ENCODE peak calls at places on chromosomes 13 and 19, in six cellular contexts. One of them, this sample, is unnamed. For H3K79me1 and H3K4me1, the result is how much of the 10 kb centered on the place peaks cover.

GRCh38 chr13:114105351-114106225 is 26.8 kb downstream of the RASA3 start:
- DNase-seq in mesendoderm: no peak
- DNase-seq in mesenchymal stem cell: peak
- DNase-seq in H9: no peak
- DNase-seq in H1: no peak
- DNase-seq in IMR-90: no peak
- DNase-seq in this sample: no peak

GRCh38 chr19:16463991-16464575 is 7.7 kb downstream of the EPS15L1 start:
- DNase-seq in mesendoderm: peak
- DNase-seq in H9: no peak
- DNase-seq in IMR-90: peak
- DNase-seq in mesenchymal stem cell: peak
- DNase-seq in H1: no peak
- DNase-seq in this sample: no peak

GRCh38 chr19:49327878-49328544 is 3.0 kb upstream of the SLC6A16 start:
- DNase-seq in H9: peak
- DNase-seq in H1: no peak
- DNase-seq in mesenchymal stem cell: peak
- DNase-seq in IMR-90: peak
- DNase-seq in mesendoderm: peak
- DNase-seq in this sample: no peak

GRCh38 chr19:50657222-50657669 is 8.0 kb downstream of the C19orf81 start:
- DNase-seq in IMR-90: no peak
- DNase-seq in mesendoderm: no peak
- DNase-seq in H1: no peak
- DNase-seq in H9: no peak
- DNase-seq in mesenchymal stem cell: no peak
- DNase-seq in this sample: no peak

GRCh38 chr19:45958320-45958719 is 15.3 kb downstream of the NOVA2 start:
- DNase-seq in H9: no peak
- DNase-seq in mesenchymal stem cell: no peak
- DNase-seq in mesendoderm: no peak
- DNase-seq in H1: no peak
- DNase-seq in IMR-90: no peak
- DNase-seq in this sample: no peak

GRCh38 chr19:32406161-32407003 is 812 bp downstream of the DPY19L3 start:
- DNase-seq in H9: no peak
- DNase-seq in IMR-90: no peak
- DNase-seq in H1: no peak
- DNase-seq in mesenchymal stem cell: peak
- DNase-seq in mesendoderm: no peak
- DNase-seq in this sample: no peak

GRCh38 chr13:41455725-41456419 is 1.5 kb upstream of the RGCC start:
- DNase-seq in mesenchymal stem cell: no peak
- DNase-seq in IMR-90: no peak
- DNase-seq in H1: no peak
- DNase-seq in H9: no peak
- DNase-seq in mesendoderm: peak
- DNase-seq in this sample: no peak

GRCh38 chr19:18020212-18021067 is 12.5 kb downstream of the ARRDC2 start:
- DNase-seq in mesendoderm: no peak
- DNase-seq in H9: no peak
- DNase-seq in mesenchymal stem cell: peak
- DNase-seq in IMR-90: peak
- DNase-seq in H1: no peak
- DNase-seq in this sample: no peak

GRCh38 chr19:49921871-49922755 is 6.9 kb upstream of the ATF5 start:
- DNase-seq in mesenchymal stem cell: peak
- DNase-seq in mesendoderm: no peak
- DNase-seq in IMR-90: peak
- DNase-seq in H1: no peak
- DNase-seq in H9: no peak
- DNase-seq in this sample: no peak

GRCh38 chr13:108968566-108968965 is 339.2 kb downstream of the MYO16 start:
- DNase-seq in H9: no peak
- DNase-seq in IMR-90: no peak
- DNase-seq in mesendoderm: no peak
- DNase-seq in H1: no peak
- DNase-seq in mesenchymal stem cell: no peak
- DNase-seq in this sample: no peak

GRCh38 chr19:38838208-38838985 is 6.8 kb upstream of the ECH1 start:
- DNase-seq in IMR-90: no peak
- DNase-seq in H9: no peak
- DNase-seq in mesenchymal stem cell: no peak
- DNase-seq in H1: no peak
- DNase-seq in mesendoderm: peak
- DNase-seq in this sample: no peak

GRCh38 chr19:49427855-49428546 is 2.8 kb downstream of the GFY start:
- DNase-seq in mesenchymal stem cell: no peak
- DNase-seq in IMR-90: no peak
- DNase-seq in H1: no peak
- DNase-seq in H9: peak
- DNase-seq in mesendoderm: peak
- DNase-seq in this sample: no peak

GRCh38 chr13:19185086-19185864 is 3.7 kb upstream of the TUBA3C start:
- DNase-seq in H9: no peak
- DNase-seq in H1: no peak
- DNase-seq in mesenchymal stem cell: no peak
- DNase-seq in IMR-90: no peak
- DNase-seq in mesendoderm: no peak
- DNase-seq in this sample: no peak

GRCh38 chr19:38135150-38135998 is 88.6 kb downstream of the DPF1 start:
- DNase-seq in mesendoderm: no peak
- DNase-seq in mesenchymal stem cell: no peak
- DNase-seq in H9: no peak
- DNase-seq in IMR-90: peak
- DNase-seq in H1: no peak
- DNase-seq in this sample: peak

GRCh38 chr13:98482476-98483444 is 94.1 kb downstream of the STK24 start:
- DNase-seq in mesenchymal stem cell: peak
- DNase-seq in H1: no peak
- DNase-seq in H9: no peak
- DNase-seq in IMR-90: peak
- DNase-seq in mesendoderm: peak
- DNase-seq in this sample: no peak

GRCh38 chr13:20891768-20892167 is 10.8 kb downstream of the XPO4 start:
- DNase-seq in H1: no peak
- DNase-seq in IMR-90: no peak
- DNase-seq in H9: no peak
- DNase-seq in mesendoderm: no peak
- DNase-seq in mesenchymal stem cell: no peak
- DNase-seq in this sample: no peak

GRCh38 chr19:20279516-20279915 is 112.5 kb downstream of the ZNF486 start:
- DNase-seq in H1: no peak
- DNase-seq in mesenchymal stem cell: no peak
- DNase-seq in IMR-90: no peak
- DNase-seq in H9: no peak
- DNase-seq in mesendoderm: no peak
- DNase-seq in this sample: no peak

GRCh38 chr13:71865858-71866172 is 1.2 kb downstream of the DACH1 start:
- DNase-seq in IMR-90: no peak
- DNase-seq in H9: peak
- DNase-seq in H1: no peak
- DNase-seq in mesendoderm: peak
- DNase-seq in mesenchymal stem cell: peak
- DNase-seq in this sample: no peak

GRCh38 chr13:111126509-111126908 is 11.4 kb downstream of the ARHGEF7 start:
- DNase-seq in mesendoderm: no peak
- DNase-seq in mesenchymal stem cell: no peak
- DNase-seq in IMR-90: no peak
- DNase-seq in H1: no peak
- DNase-seq in H9: no peak
- DNase-seq in this sample: no peak

GRCh38 chr13:112888238-112889111 is 80.5 kb upstream of the MCF2L start:
- DNase-seq in IMR-90: no peak
- DNase-seq in H1: no peak
- DNase-seq in H9: no peak
- DNase-seq in mesenchymal stem cell: no peak
- DNase-seq in mesendoderm: no peak
- DNase-seq in this sample: no peak

GRCh38 chr13:33227927-33228644 is 57.5 kb downstream of the STARD13 start:
- DNase-seq in IMR-90: no peak
- DNase-seq in mesenchymal stem cell: peak
- DNase-seq in H1: no peak
- DNase-seq in mesendoderm: no peak
- DNase-seq in H9: no peak
- DNase-seq in this sample: no peak

GRCh38 chr13:36981156-36981743 is 17.9 kb downstream of the ALG5 start:
- DNase-seq in mesendoderm: peak
- DNase-seq in mesenchymal stem cell: peak
- DNase-seq in H9: no peak
- DNase-seq in H1: no peak
- DNase-seq in IMR-90: peak
- DNase-seq in this sample: no peak

GRCh38 chr19:35509018-35509652 is 4.3 kb downstream of the DMKN start:
- DNase-seq in mesenchymal stem cell: no peak
- DNase-seq in H9: peak
- DNase-seq in IMR-90: no peak
- DNase-seq in mesendoderm: peak
- DNase-seq in H1: no peak
- DNase-seq in this sample: no peak

DNA sequence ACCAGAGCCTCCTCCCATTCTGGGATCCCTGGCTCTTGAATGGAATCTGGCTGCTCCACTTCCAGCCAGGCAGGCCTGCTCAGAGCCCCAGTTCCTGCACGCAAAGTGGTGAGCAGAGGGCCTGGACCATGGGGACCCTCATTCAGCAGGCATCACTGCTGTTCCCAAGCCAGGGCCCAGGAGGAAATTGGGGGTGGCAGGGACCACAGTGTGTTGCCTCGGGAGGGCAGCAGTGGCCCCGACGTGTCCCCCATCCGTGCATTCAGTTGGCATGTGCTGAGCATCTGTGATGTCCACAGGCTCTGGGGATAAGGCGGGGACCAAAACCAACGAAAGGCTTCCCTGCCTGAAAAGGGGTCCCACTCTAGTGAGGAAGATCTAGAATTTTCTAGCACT is 11.2 kb downstream of the CCDC97 start:
- DNase-seq in H1: no peak
- DNase-seq in mesendoderm: no peak
- DNase-seq in IMR-90: no peak
- DNase-seq in H9: no peak
- DNase-seq in mesenchymal stem cell: no peak
- DNase-seq in this sample: no peak
- H3K79me1 ChIP-seq in H1: under half
- H3K79me1 ChIP-seq in mesendoderm: under half
- H3K79me1 ChIP-seq in IMR-90: under half
- H3K79me1 ChIP-seq in H9: under half
- H3K79me1 ChIP-seq in mesenchymal stem cell: under half
- H3K79me1 ChIP-seq in this sample: under half

GRCh38 chr13:29593605-29594297 is 1.7 kb downstream of the SLC7A1 start:
- DNase-seq in H1: no peak
- DNase-seq in mesendoderm: no peak
- DNase-seq in H9: no peak
- DNase-seq in IMR-90: no peak
- DNase-seq in mesenchymal stem cell: no peak
- DNase-seq in this sample: no peak

GRCh38 chr13:29595380-29596063 is at the start of gene SLC7A1:
- DNase-seq in H1: peak
- DNase-seq in mesendoderm: peak
- DNase-seq in H9: peak
- DNase-seq in IMR-90: peak
- DNase-seq in mesenchymal stem cell: peak
- DNase-seq in this sample: peak

GRCh38 chr13:29594710-29595379 is 643 bp downstream of the SLC7A1 start:
- DNase-seq in H9: no peak
- DNase-seq in H1: no peak
- DNase-seq in mesendoderm: peak
- DNase-seq in IMR-90: peak
- DNase-seq in mesenchymal stem cell: peak
- DNase-seq in this sample: peak

GRCh38 chr13:29596064-29596418 is 553 bp upstream of the SLC7A1 start:
- DNase-seq in IMR-90: no peak
- DNase-seq in mesenchymal stem cell: no peak
- DNase-seq in H9: no peak
- DNase-seq in mesendoderm: no peak
- DNase-seq in H1: no peak
- DNase-seq in this sample: no peak

GRCh38 chr13:29594310-29594709 is 1.2 kb downstream of the SLC7A1 start:
- DNase-seq in H9: no peak
- DNase-seq in IMR-90: peak
- DNase-seq in mesendoderm: peak
- DNase-seq in H1: no peak
- DNase-seq in mesenchymal stem cell: peak
- DNase-seq in this sample: peak
- H3K9ac ChIP-seq in H9: peak
- H3K9ac ChIP-seq in IMR-90: peak
- H3K9ac ChIP-seq in mesendoderm: peak
- H3K9ac ChIP-seq in H1: peak
- H3K9ac ChIP-seq in mesenchymal stem cell: peak
- H3K9ac ChIP-seq in this sample: peak

DNA sequence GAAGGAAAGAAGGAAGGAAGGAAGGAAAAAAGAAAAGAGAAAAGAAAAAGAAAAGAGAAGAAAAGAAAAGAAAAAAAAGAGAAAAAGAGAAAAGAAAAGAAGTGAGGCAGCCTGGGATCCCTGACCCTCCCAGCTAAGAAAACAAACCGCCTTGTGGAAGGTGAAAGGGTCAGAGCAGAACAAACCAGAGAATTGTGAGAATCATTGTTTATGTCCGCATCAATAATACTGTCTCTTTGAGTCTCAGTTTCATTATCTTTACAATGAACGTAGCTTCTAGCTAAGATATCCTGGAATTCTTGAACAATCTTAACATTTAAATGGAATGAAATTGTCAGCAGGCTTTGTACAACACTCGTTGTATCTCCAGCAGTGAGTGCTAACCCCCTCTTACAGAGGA is 66.4 kb upstream of the SERP2 start:
- DNase-seq in H9: no peak
- DNase-seq in mesendoderm: no peak
- DNase-seq in mesenchymal stem cell: peak
- DNase-seq in H1: no peak
- DNase-seq in IMR-90: peak
- DNase-seq in this sample: no peak
- H3K4me1 ChIP-seq in H9: under half
- H3K4me1 ChIP-seq in mesendoderm: under half
- H3K4me1 ChIP-seq in mesenchymal stem cell: under half
- H3K4me1 ChIP-seq in H1: under half
- H3K4me1 ChIP-seq in IMR-90: under half
- H3K4me1 ChIP-seq in this sample: under half

DNA sequence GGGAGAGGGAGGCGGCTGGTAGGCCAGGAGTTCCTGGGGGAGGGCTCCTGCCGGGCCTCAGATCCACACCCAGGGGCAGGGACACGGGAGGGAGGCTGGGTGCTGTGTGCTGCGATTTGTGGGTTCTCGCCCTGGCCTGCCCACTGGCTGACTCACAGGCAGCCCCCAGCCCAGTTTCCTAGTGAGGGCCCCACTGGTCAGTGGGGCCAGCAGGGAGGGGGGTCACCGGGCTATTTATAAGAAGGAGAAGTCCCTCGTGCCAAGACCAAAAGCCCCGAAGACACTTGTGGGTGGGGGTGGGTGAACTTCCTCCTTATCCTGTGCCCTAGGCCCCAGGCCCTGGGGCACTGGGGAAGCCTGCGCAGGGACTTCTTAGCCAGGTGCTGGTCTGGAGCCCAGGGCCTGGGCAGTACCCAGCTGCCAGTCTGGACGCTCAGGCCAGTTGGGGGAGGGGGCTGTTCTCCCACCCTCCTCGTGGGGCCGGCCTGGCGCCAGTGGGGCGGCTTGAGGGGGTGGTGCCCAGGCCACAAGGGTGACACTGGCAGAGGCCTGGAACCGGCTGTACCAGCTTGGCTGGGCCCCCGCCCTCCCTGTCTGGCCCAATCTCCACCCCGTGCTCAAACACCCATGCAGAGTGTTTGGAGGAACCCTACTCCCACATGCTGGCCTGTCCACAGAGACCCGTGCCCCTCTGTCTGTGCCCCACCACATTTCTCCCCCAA is 5.0 kb upstream of the JUNB start:
- DNase-seq in IMR-90: no peak
- DNase-seq in H1: no peak
- DNase-seq in mesenchymal stem cell: peak
- DNase-seq in mesendoderm: no peak
- DNase-seq in H9: no peak
- DNase-seq in this sample: no peak
- H3K79me1 ChIP-seq in IMR-90: under half
- H3K79me1 ChIP-seq in H1: under half
- H3K79me1 ChIP-seq in mesenchymal stem cell: under half
- H3K79me1 ChIP-seq in mesendoderm: under half
- H3K79me1 ChIP-seq in H9: under half
- H3K79me1 ChIP-seq in this sample: under half

This sample was measured in neuronal stem cell.